ENCODE peak calls at places on chromosome 3, in six cellular contexts. B is substantia nigra; F is mesendoderm; V is psoas muscle; D is left ventricle myocardium inferior; Y is CD8-positive, alpha-beta memory T cell. Z is an unnamed sample.

GRCh38 chr3:49412632-49413337 is 562 bp downstream of the TCTA start:
- DNase-seq in B (no peak), F (peak), V (peak), D (no peak), Y (no peak), Z (no peak)

GRCh38 chr3:32283304-32283703 is 44.8 kb downstream of the CMTM8 start:
- DNase-seq in B (no peak), F (no peak), V (peak), D (peak), Y (no peak), Z (no peak)

GRCh38 chr3:197394464-197395321 is 96.3 kb upstream of the DLG1 start:
- DNase-seq in B (no peak), F (peak), V (peak), D (peak), Y (peak), Z (peak)

GRCh38 chr3:181699171-181699903 is 12.4 kb upstream of the SOX2 start:
- DNase-seq in B (peak), F (peak), V (no peak), D (no peak), Y (no peak), Z (no peak)

GRCh38 chr3:102069211-102069662 is 219.9 kb downstream of the NFKBIZ start:
- DNase-seq in B (no peak), F (no peak), V (no peak), D (no peak), Y (no peak), Z (peak)

GRCh38 chr3:80993241-80993945 is 768.1 kb downstream of the GBE1 start:
- DNase-seq in B (no peak), F (no peak), V (no peak), D (no peak), Y (no peak), Z (no peak)

GRCh38 chr3:8723612-8724011 is 10.0 kb upstream of the CAV3 start:
- DNase-seq in B (no peak), F (peak), V (no peak), D (no peak), Y (no peak), Z (no peak)

GRCh38 chr3:181698263-181698944 is 13.3 kb upstream of the SOX2 start:
- DNase-seq in B (no peak), F (no peak), V (no peak), D (no peak), Y (no peak), Z (no peak)

GRCh38 chr3:150265305-150265704 is 142.8 kb upstream of the TSC22D2 start:
- DNase-seq in B (no peak), F (no peak), V (no peak), D (no peak), Y (no peak), Z (no peak)

GRCh38 chr3:56926513-56927282 is 124.9 kb upstream of the ARHGEF3 start:
- DNase-seq in B (no peak), F (no peak), V (no peak), D (no peak), Y (no peak), Z (no peak)

GRCh38 chr3:113174806-113175490 is 36.4 kb upstream of the BOC start:
- DNase-seq in B (no peak), F (no peak), V (no peak), D (no peak), Y (no peak), Z (no peak)

GRCh38 chr3:187186801-187187421 is 10.4 kb upstream of the RTP1 start:
- DNase-seq in B (no peak), F (peak), V (peak), D (peak), Y (no peak), Z (no peak)

GRCh38 chr3:46464326-46465195 is at the start of gene LTF:
- DNase-seq in B (no peak), F (no peak), V (no peak), D (no peak), Y (no peak), Z (no peak)

GRCh38 chr3:143222505-143222904 is 102.9 kb downstream of the CHST2 start:
- DNase-seq in B (no peak), F (no peak), V (no peak), D (no peak), Y (no peak), Z (no peak)

GRCh38 chr3:49098429-49098828 is 4.6 kb upstream of the QRICH1 start:
- DNase-seq in B (no peak), F (no peak), V (peak), D (peak), Y (no peak), Z (no peak)

GRCh38 chr3:127059032-127059560 is 76.2 kb downstream of the PLXNA1 start:
- DNase-seq in B (no peak), F (no peak), V (no peak), D (no peak), Y (no peak), Z (no peak)

GRCh38 chr3:126682046-126682445 is 22.0 kb upstream of the CHCHD6 start:
- DNase-seq in B (no peak), F (no peak), V (no peak), D (no peak), Y (no peak), Z (no peak)

GRCh38 chr3:45630325-45630724 is 35.8 kb downstream of the LIMD1 start:
- DNase-seq in B (no peak), F (no peak), V (no peak), D (no peak), Y (no peak), Z (no peak)

DNA sequence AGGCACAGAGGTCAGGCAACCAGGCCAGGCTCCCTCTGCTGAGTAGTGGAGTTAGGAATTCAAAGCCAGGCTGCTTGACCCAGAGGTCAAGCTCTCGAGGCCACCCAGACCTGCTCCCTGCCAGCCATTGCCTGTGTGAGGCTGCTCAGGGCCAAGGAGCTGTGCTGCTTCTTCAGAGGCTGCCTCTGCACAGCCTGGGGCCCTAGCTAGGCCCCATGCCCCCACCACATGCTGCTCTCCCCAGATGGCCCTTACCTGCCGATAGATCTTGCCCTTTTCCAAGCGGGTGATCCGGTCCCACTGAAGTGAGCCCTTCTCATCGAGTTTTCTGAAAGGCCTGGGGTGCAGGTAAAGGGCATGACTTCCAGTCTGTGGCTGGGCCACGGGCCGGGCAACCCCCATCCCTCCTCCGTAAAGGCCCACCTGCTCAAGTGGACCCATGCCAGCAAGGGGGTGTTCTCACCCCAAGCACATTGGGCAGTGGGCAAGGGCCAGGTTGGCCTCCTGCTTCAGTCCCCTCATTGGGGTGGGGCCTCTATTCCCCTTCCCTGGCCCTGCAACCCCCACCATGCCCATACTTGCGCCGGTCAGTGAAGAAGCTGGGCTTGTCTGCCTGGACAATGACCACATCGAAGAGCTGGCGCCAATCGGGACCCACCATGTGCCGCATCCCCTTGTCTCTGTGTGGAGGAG is 6.5 kb downstream of the NT5DC2 start:
- DNase-seq in B (no peak), F (no peak), V (peak), D (peak), Y (no peak), Z (no peak)
- H3K27ac ChIP-seq in B (no peak), F (no peak), V (no peak), D (peak), Y (no peak), Z (peak)

GRCh38 chr3:156826896-156827882 is 1.0 kb downstream of the LEKR1 start:
- DNase-seq in B (no peak), F (peak), V (no peak), D (no peak), Y (no peak), Z (no peak)
- H3K27ac ChIP-seq in B (peak), F (peak), V (peak), D (peak), Y (peak), Z (peak)

GRCh38 chr3:134332344-134332743 is 41.9 kb downstream of the AMOTL2 start:
- DNase-seq in B (no peak), F (no peak), V (peak), D (no peak), Y (no peak), Z (no peak)

GRCh38 chr3:134334901-134335280 is 39.4 kb downstream of the AMOTL2 start:
- DNase-seq in B (no peak), F (peak), V (no peak), D (no peak), Y (no peak), Z (no peak)

GRCh38 chr3:134336587-134336986 is 37.7 kb downstream of the AMOTL2 start:
- DNase-seq in B (no peak), F (peak), V (peak), D (no peak), Y (no peak), Z (no peak)

GRCh38 chr3:134333522-134334181 is 40.6 kb downstream of the AMOTL2 start:
- DNase-seq in B (no peak), F (peak), V (no peak), D (no peak), Y (no peak), Z (no peak)

GRCh38 chr3:134334231-134334900 is 39.9 kb downstream of the AMOTL2 start:
- DNase-seq in B (no peak), F (peak), V (no peak), D (no peak), Y (no peak), Z (no peak)
- H3K27ac ChIP-seq in B (no peak), F (peak), V (peak), D (peak), Y (no peak), Z (peak)

GRCh38 chr3:124395584-124396340 is 334.5 kb upstream of the UMPS start:
- DNase-seq in B (no peak), F (no peak), V (no peak), D (peak), Y (no peak), Z (no peak)
- H3K27ac ChIP-seq in B (no peak), F (no peak), V (no peak), D (peak), Y (no peak), Z (no peak)

DNA sequence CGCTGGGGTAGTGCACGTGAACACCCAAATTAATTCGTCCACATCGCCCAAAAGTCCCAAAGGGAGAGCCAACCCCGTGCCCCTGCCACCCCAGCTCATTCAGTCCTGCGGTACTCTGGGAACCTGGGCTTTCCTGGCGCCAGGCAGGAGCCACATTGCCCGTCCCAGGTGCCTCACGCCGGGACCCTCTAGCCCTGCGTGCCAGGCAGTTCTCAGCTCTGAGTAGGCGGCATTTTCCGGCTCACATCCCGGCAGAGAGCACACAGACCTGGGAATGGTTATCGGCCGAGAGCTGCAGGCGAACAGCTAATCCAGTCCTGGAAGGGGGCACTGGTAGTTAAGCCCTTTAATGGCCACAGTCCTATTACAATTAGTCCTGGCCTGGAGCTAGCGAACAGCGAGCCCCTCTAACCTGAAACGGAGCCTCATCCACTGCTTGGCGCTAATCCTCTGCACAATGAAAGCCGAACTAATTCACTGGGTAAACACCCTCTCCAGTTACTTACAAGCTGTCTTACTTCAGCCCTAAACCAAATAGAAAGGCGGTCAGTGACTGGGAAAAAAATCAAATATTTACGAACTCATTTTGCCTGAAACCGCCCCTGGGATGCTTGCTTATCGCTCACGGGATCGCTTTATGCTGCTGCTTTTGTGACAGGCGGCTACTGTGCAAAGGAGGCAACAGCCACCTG is 254.6 kb upstream of the SOX14 start:
- DNase-seq in B (no peak), F (no peak), V (no peak), D (no peak), Y (no peak), Z (no peak)
- H3K27ac ChIP-seq in B (no peak), F (no peak), V (no peak), D (no peak), Y (no peak), Z (no peak)

DNA sequence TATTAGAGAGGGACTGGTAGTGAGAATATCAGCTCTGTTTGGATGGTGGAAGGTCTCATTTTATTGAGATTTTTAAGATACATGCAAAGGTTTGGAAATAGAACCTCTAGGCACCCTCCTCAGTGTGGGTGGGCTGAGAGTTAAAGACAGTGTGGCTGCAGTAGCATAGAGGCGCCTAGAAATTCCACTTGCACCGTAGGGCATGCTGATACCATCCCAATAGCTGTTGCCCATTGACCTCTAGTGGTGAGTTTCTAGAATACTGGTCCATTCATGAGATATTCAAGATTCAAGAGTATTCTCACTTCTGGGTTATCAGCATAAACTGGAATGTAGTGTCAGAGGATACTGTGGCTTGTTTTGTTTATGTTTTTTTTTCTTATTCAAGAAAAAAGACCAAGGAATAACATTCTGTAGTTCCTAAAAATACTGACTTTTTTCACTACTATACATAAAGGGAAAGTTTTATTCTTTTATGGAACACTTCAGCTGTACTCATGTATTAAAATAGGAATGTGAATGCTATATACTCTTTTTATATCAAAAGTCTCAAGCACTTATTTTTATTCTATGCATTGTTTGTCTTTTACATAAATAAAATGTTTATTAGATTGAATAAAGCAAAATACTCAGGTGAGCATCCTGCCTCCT is 87.2 kb downstream of the TGFBR2 start:
- DNase-seq in B (peak), F (peak), V (no peak), D (no peak), Y (peak), Z (no peak)
- H3K27ac ChIP-seq in B (no peak), F (no peak), V (no peak), D (peak), Y (no peak), Z (no peak)

GRCh38 chr3:99948467-99949089 is 130.9 kb downstream of the CMSS1 start:
- DNase-seq in B (no peak), F (no peak), V (no peak), D (no peak), Y (no peak), Z (no peak)
- H3K27ac ChIP-seq in B (no peak), F (no peak), V (peak), D (no peak), Y (no peak), Z (no peak)

GRCh38 chr3:190322604-190323240 is 476 bp upstream of the CLDN1 start:
- DNase-seq in B (no peak), F (no peak), V (no peak), D (no peak), Y (no peak), Z (no peak)
- H3K27ac ChIP-seq in B (no peak), F (no peak), V (no peak), D (no peak), Y (no peak), Z (peak)

DNA sequence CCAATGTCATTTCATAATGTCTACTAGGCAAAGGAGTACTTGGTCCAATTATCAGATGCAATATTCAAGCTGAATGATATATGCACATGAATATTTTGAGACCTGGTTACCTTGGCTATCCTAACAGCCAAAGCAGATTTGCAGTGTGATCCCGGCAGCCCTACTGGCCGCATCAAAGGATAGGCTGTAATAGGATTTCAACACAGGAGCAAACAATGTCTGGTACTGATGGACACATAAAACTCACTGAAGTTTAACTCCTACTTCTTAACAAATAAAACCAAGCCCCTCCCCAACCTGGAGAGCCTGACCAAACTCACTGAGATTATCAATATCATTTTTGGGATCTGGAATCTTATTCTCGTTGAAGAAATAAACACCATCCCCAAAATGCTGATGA is 130.2 kb downstream of the FOXP1 start:
- DNase-seq in B (no peak), F (no peak), V (no peak), D (no peak), Y (no peak), Z (no peak)
- H3K27ac ChIP-seq in B (no peak), F (no peak), V (no peak), D (no peak), Y (no peak), Z (no peak)

Z was measured in epithelial cell of prostate.